ENCODE peak calls at places on chromosomes 16 and 17, in four cellular contexts. F is cardiac muscle cell, A is BJ, E is A549. C is an unnamed sample.

GRCh38 chr16:6149031-6149430 is 1051.4 kb upstream of the EEF2KMT start:
- DNase-seq in A (no peak), E (no peak), F (no peak), C (no peak)

GRCh38 chr16:84973226-84973625 is 38.1 kb downstream of the ZDHHC7 start:
- DNase-seq in F (no peak), A (no peak), E (no peak), C (no peak)

GRCh38 chr17:44772308-44773024 is 13.7 kb downstream of the ADAM11 start:
- DNase-seq in A (no peak), F (no peak), E (no peak), C (no peak)

GRCh38 chr16:88941051-88941932 is 35.7 kb downstream of the CBFA2T3 start:
- DNase-seq in A (no peak), E (no peak), F (no peak), C (no peak)

GRCh38 chr17:72594248-72594647 is 473.4 kb downstream of the SOX9 start:
- DNase-seq in A (no peak), E (no peak), F (no peak), C (no peak)

GRCh38 chr17:32483451-32484019 is 3.3 kb upstream of the CDK5R1 start:
- DNase-seq in E (peak), A (no peak), F (peak), C (no peak)

GRCh38 chr16:72042157-72042660 is 12.1 kb upstream of the HP start:
- DNase-seq in F (no peak), E (no peak), A (no peak), C (no peak)

GRCh38 chr17:29344201-29344856 is 45.8 kb upstream of the TAOK1 start:
- DNase-seq in A (no peak), F (no peak), E (no peak), C (peak)

GRCh38 chr17:7632492-7632894 is 2.6 kb downstream of the SHBG start:
- DNase-seq in E (peak), F (peak), A (no peak), C (no peak)

GRCh38 chr17:60748232-60748631 is 70.6 kb downstream of the BCAS3 start:
- DNase-seq in E (no peak), F (no peak), A (no peak), C (no peak)

GRCh38 chr16:65660390-65660789 is 538.5 kb upstream of the CDH11 start:
- DNase-seq in F (peak), E (no peak), A (peak), C (no peak)

GRCh38 chr16:26762596-26762995 is 304.1 kb upstream of the C16orf82 start:
- DNase-seq in F (no peak), E (no peak), A (no peak), C (no peak)

GRCh38 chr16:86514656-86515376 is 4.5 kb downstream of the FOXF1 start:
- DNase-seq in F (no peak), A (no peak), E (no peak), C (no peak)

GRCh38 chr17:79589669-79590270 is 21.1 kb downstream of the RBFOX3 start:
- DNase-seq in E (no peak), A (no peak), F (no peak), C (no peak)

GRCh38 chr16:4570086-4570485 is 13.9 kb downstream of the C16orf96 start:
- DNase-seq in F (no peak), E (no peak), A (no peak), C (no peak)

GRCh38 chr17:5418858-5419355 is 555 bp downstream of the NUP88 start:
- DNase-seq in E (no peak), A (no peak), F (peak), C (no peak)

GRCh38 chr17:15354256-15354655 is 12.9 kb upstream of the TEKT3 start:
- DNase-seq in A (no peak), E (no peak), F (no peak), C (no peak)

GRCh38 chr16:630024-630814 is 566 bp upstream of the WFIKKN1 start:
- DNase-seq in A (no peak), E (no peak), F (no peak), C (no peak)

GRCh38 chr17:12180644-12181261 is 160.1 kb downstream of the MAP2K4 start:
- DNase-seq in A (no peak), F (peak), E (peak), C (peak)

GRCh38 chr17:80213651-80213975 is 6.5 kb downstream of the SGSH start:
- DNase-seq in E (no peak), A (no peak), F (no peak), C (no peak)

GRCh38 chr17:16943541-16944333 is 28.2 kb downstream of the TNFRSF13B start:
- DNase-seq in A (no peak), E (no peak), F (no peak), C (no peak)

GRCh38 chr17:81599719-81600486 is 37.0 kb downstream of the NPLOC4 start:
- DNase-seq in E (no peak), F (no peak), A (no peak), C (no peak)

GRCh38 chr16:79110953-79111352 is 489.6 kb downstream of the MAF start:
- DNase-seq in A (no peak), F (no peak), E (no peak), C (no peak)

DNA sequence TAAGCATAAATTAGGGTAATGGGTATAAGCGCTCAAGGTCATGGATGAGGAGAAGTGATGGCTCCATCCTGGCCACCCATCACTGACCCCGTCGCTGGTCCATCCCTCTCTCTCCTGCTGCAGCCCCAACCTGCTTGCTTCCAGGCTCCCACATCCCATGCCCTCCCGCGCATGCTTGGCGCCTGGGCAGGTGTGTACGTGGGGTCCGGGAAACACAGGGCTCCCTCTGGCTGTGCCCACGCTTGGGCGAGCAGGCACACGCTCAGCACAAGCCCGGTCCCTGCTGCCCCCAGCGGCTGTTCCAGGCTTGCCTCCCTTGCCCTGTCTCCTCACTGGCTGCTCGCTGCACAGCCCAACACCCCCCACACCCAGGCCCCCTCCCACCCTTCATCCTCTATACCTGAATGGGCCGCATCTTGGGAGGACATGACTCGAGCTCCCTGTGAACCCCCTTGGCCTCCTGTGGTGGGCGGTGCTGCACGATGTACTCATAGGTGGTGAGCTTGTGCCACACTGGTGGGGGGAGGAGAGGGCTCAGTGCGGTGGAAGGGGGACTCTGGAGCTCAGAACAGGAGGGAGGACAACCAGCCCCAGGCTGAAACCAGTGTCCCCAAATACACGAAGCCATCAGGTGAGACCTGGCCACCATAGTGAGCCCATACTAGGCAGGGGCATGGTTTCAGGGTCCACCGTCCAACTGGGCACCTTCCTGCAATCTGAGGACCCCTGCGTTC is 4.7 kb upstream of the TPPP3 start:
- DNase-seq in E (no peak), A (no peak), F (no peak), C (no peak)
- TF ChIP-seq CTCF in E (no peak), A (no peak), F (no peak), C (peak)

DNA sequence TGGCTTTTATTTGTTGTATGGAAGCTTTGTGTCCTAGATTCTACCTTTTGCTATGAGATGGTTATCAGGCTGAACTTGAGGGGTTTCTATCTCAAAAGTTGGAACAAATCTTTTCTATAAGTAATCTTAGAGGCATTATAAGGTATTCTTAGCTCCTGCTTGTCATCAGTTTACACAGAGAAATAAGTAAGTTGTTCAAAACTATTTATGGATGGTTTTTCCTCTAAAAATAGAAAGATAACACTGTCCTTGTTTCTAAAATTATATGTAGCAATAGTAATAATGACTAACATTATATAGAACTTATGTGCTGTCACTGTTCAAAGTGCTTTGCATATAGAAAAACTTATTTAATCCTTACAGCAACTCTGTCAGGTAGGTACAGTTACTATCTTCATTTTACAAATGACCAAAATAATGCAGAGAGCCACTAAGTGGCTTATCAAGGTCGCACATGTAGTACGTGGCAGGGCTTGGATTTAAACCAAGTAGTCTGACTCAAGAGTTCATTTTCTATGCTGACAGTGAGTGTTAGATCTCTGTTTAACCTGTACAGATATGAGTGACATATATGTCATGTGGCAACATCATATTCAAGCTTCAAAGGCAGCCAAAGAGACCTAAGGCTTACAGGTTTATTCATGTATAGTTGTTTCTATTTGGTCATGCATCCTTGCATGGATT is 59.0 kb downstream of the PHKB start:
- DNase-seq in A (no peak), F (no peak), E (no peak), C (no peak)
- H3K4me3 ChIP-seq in A (no peak), F (no peak), E (no peak), C (no peak)

GRCh38 chr17:55524440-55525220 is 13.4 kb upstream of the SMIM36 start:
- DNase-seq in F (no peak), A (no peak), E (no peak), C (no peak)

GRCh38 chr17:55521193-55521592 is 9.9 kb upstream of the SMIM36 start:
- DNase-seq in E (no peak), A (no peak), F (no peak), C (no peak)

GRCh38 chr17:55518549-55518948 is 7.3 kb upstream of the SMIM36 start:
- DNase-seq in F (no peak), E (no peak), A (no peak), C (no peak)

DNA sequence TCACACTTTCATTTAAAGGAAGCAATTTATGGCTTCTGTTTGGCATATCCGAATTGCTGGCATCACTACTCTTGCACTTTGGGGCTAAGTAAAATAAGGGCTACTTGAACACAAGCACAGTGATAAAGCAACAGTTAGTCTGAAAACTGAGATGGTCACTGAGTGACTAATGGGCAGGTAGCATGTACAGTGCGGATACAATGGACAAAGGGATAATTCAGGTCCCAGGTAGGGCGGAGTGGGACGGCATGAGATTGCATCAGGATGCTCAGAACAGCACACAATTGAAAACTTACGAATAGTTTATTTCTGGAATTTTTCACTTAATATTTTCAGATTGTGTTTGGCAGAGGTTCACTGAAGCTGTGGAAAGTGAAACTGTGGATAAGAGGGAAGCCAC is 9.2 kb upstream of the SMIM36 start:
- DNase-seq in A (no peak), F (no peak), E (no peak), C (no peak)
- TF ChIP-seq CTCF in A (no peak), F (no peak), E (no peak), C (no peak)

DNA sequence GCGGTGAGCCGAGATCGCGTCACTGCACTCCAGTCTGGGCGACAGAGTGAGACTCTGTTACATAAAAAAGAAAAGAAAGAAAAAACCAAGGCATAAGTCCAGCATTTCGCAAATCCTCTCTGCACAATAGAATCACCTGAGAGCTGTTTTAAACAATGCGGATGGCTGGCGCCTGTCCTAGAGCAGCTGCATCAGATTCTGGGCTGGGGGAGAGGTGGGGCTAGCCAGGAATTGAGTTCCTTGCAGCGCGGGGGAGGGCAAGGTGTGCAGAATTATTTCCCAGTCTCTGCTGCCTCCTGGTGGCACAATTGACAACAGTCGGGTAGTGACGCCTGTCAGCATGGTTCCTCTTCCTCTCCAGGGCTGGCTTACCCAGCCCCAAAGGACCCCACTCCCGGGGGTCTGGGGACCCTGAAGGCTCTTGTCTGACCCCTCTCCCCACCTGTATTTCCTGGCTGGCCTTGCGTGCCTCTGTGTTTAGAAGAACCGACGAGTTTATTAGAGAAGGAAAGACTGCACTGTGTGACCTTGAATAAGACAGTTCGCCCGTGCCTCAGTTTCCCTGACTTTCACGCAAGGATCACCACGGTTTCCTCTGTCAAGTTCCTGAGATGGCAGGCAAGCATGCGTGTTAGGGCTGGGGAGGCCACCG is 41.1 kb upstream of the PLCG2 start:
- DNase-seq in F (peak), A (peak), E (peak), C (peak)
- H3K4me3 ChIP-seq in F (no peak), A (no peak), E (peak), C (peak)

GRCh38 chr16:23595246-23595950 is 718 bp downstream of the NDUFAB1 start:
- DNase-seq in F (peak), E (peak), A (no peak), C (no peak)

GRCh38 chr16:23594186-23594585 is 1.9 kb downstream of the NDUFAB1 start:
- DNase-seq in F (no peak), E (no peak), A (no peak), C (no peak)

GRCh38 chr16:23595951-23596720 is at the start of gene NDUFAB1:
- DNase-seq in A (peak), F (peak), E (peak), C (peak)

DNA sequence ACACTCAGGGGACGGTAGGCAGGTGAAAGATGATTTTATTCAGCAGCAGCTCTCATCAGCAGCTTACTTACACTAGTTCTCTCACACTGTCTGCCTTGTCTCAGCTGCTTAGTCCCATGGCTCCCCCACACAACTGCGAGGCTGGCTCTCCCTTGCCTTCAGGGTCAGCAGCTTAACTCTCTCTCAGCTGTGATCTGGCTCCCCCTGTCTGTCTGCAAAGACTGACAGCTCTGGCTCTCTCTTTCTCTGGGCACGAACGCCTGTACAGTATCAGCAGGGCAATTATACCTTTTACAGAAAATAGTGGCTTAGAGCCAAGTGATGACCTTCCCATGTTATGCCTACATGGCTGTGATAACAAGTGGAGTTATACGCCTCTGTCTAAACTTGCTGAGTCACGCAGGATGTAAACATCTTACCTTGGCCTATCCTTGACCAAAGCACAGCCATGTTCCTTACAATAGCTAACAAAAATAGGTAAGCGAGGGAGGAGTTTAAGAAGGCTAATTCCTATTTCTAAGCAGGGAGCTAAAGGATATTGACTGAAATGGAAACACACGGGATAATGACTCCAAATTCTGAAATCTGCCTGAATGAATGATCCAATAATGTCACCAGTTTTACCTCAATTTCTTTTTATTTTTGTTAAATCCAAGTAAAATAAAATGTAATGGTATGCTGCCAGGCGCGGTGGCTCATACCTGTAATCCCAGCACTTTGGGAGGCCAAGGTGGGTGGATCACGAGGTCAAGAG is 1.1 kb upstream of the NDUFAB1 start:
- DNase-seq in E (peak), A (no peak), F (peak), C (no peak)
- TF ChIP-seq CTCF in E (peak), A (no peak), F (no peak), C (peak)